ENCODE peak calls at places on chromosome 6, in five cellular contexts. One of them, this sample, is unnamed.

GRCh38 chr6:139593081-139593480 is 218.6 kb upstream of the CITED2 start:
- DNase-seq in GM12878: no peak
- DNase-seq in K562: no peak
- DNase-seq in WTC11: no peak
- DNase-seq in SK-N-SH: no peak
- DNase-seq in this sample: no peak

GRCh38 chr6:104940238-104940880 is 16.5 kb upstream of the LIN28B start:
- DNase-seq in GM12878: no peak
- DNase-seq in K562: no peak
- DNase-seq in WTC11: peak; percentile 86
- DNase-seq in SK-N-SH: peak; percentile 92
- DNase-seq in this sample: no peak

GRCh38 chr6:45432944-45433343 is 55.2 kb upstream of the SUPT3H start:
- DNase-seq in GM12878: no peak
- DNase-seq in K562: no peak
- DNase-seq in WTC11: no peak
- DNase-seq in SK-N-SH: no peak
- DNase-seq in this sample: no peak

GRCh38 chr6:135438907-135439535 is 58.5 kb downstream of the AHI1 start:
- DNase-seq in GM12878: peak; percentile 17
- DNase-seq in K562: peak; percentile 66
- DNase-seq in WTC11: no peak
- DNase-seq in SK-N-SH: peak; percentile 2
- DNase-seq in this sample: peak; percentile 75

GRCh38 chr6:153976921-153977693 is 61.9 kb upstream of the OPRM1 start:
- DNase-seq in GM12878: peak; percentile 4
- DNase-seq in K562: no peak
- DNase-seq in WTC11: no peak
- DNase-seq in SK-N-SH: peak; percentile 84
- DNase-seq in this sample: no peak

GRCh38 chr6:90285611-90286381 is 10.8 kb downstream of the BACH2 start:
- DNase-seq in GM12878: peak; percentile 71
- DNase-seq in K562: peak; percentile 90
- DNase-seq in WTC11: peak; percentile 62
- DNase-seq in SK-N-SH: peak; percentile 36
- DNase-seq in this sample: peak; percentile 87

GRCh38 chr6:170110201-170111140 is 180.4 kb downstream of the DLL1 start:
- DNase-seq in GM12878: no peak
- DNase-seq in K562: no peak
- DNase-seq in WTC11: no peak
- DNase-seq in SK-N-SH: no peak
- DNase-seq in this sample: no peak

GRCh38 chr6:33886673-33887144 is 82.9 kb upstream of the MLN start:
- DNase-seq in GM12878: no peak
- DNase-seq in K562: no peak
- DNase-seq in WTC11: no peak
- DNase-seq in SK-N-SH: no peak
- DNase-seq in this sample: peak; percentile 35

GRCh38 chr6:72216222-72217106 is 330.1 kb downstream of the RIMS1 start:
- DNase-seq in GM12878: no peak
- DNase-seq in K562: no peak
- DNase-seq in WTC11: no peak
- DNase-seq in SK-N-SH: peak; percentile 7
- DNase-seq in this sample: no peak

GRCh38 chr6:155278319-155279049 is 14.7 kb downstream of the CLDN20 start:
- DNase-seq in GM12878: no peak
- DNase-seq in K562: no peak
- DNase-seq in WTC11: no peak
- DNase-seq in SK-N-SH: no peak
- DNase-seq in this sample: no peak

GRCh38 chr6:80163754-80164187 is 57.3 kb downstream of the BCKDHB start:
- DNase-seq in GM12878: peak; percentile 27
- DNase-seq in K562: peak; percentile 12
- DNase-seq in WTC11: no peak
- DNase-seq in SK-N-SH: no peak
- DNase-seq in this sample: peak; percentile 66

GRCh38 chr6:170158296-170159039 is 132.4 kb downstream of the DLL1 start:
- DNase-seq in GM12878: no peak
- DNase-seq in K562: no peak
- DNase-seq in WTC11: no peak
- DNase-seq in SK-N-SH: no peak
- DNase-seq in this sample: no peak

GRCh38 chr6:17493286-17493685 is 99.9 kb downstream of the CAP2 start:
- DNase-seq in GM12878: no peak
- DNase-seq in K562: peak; percentile 62
- DNase-seq in WTC11: no peak
- DNase-seq in SK-N-SH: no peak
- DNase-seq in this sample: peak; percentile 9

GRCh38 chr6:100344761-100345160 is 120.0 kb downstream of the SIM1 start:
- DNase-seq in GM12878: no peak
- DNase-seq in K562: no peak
- DNase-seq in WTC11: no peak
- DNase-seq in SK-N-SH: no peak
- DNase-seq in this sample: no peak

GRCh38 chr6:11126876-11127275 is 15.4 kb upstream of the ERVFRD-1 start:
- DNase-seq in GM12878: no peak
- DNase-seq in K562: no peak
- DNase-seq in WTC11: no peak
- DNase-seq in SK-N-SH: no peak
- DNase-seq in this sample: no peak
- TF ChIP-seq MAX in GM12878: no peak
- TF ChIP-seq MAX in K562: no peak
- TF ChIP-seq MAX in WTC11: no peak
- TF ChIP-seq MAX in SK-N-SH: no peak
- TF ChIP-seq MAX in this sample: no peak

DNA sequence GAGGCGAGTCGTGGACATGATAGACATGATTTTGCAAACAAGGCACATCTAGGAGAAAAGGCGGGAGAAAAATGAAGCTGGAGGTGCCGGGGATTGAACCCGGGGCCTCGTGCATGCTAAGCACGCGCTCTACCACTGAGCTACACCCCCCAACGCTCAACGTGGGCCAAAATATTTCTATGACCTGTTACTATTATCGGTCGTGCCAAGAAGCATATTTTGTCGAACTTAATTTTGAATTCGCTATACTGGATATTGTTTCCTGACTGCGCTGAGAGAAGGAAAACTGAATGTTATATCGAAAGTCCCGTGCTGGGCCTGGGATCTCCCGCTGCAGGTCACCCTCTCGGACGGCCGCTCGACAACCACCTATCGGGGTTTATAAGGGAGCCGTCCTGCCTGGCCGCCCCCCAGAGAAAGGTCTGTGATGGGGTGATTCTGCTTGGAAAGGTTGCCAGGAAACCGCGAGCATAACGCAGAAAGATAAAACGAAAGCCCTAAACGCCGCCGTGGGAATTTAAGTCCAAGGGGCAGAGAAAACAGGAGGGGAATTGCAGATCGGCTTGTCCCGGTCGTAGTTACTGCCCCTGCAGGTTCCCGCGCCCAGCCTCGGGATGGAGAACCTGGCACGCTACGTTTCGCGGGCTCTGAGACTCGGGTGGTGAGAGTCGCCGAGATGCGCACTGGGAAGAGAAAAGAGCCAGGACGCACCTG is 60.0 kb downstream of the TRIM27 start:
- DNase-seq in GM12878: peak; percentile 61
- DNase-seq in K562: peak; percentile 92
- DNase-seq in WTC11: peak; percentile 73
- DNase-seq in SK-N-SH: peak; percentile 69
- DNase-seq in this sample: peak; percentile 86
- TF ChIP-seq MAX in GM12878: peak; percentile 73
- TF ChIP-seq MAX in K562: peak; percentile 99
- TF ChIP-seq MAX in WTC11: peak; percentile 78
- TF ChIP-seq MAX in SK-N-SH: peak; percentile 95
- TF ChIP-seq MAX in this sample: peak; percentile 94

GRCh38 chr6:112214749-112215269 is 39.6 kb downstream of the LAMA4 start:
- DNase-seq in GM12878: no peak
- DNase-seq in K562: no peak
- DNase-seq in WTC11: no peak
- DNase-seq in SK-N-SH: no peak
- DNase-seq in this sample: peak; percentile 11
- TF ChIP-seq MAX in GM12878: no peak
- TF ChIP-seq MAX in K562: no peak
- TF ChIP-seq MAX in WTC11: no peak
- TF ChIP-seq MAX in SK-N-SH: no peak
- TF ChIP-seq MAX in this sample: no peak

GRCh38 chr6:52423971-52424381 is 3.8 kb downstream of the EFHC1 start:
- DNase-seq in GM12878: no peak
- DNase-seq in K562: no peak
- DNase-seq in WTC11: no peak
- DNase-seq in SK-N-SH: no peak
- DNase-seq in this sample: no peak
- TF ChIP-seq MAX in GM12878: no peak
- TF ChIP-seq MAX in K562: no peak
- TF ChIP-seq MAX in WTC11: no peak
- TF ChIP-seq MAX in SK-N-SH: peak; percentile 44
- TF ChIP-seq MAX in this sample: no peak

GRCh38 chr6:2718334-2719052 is 32.2 kb downstream of the MYLK4 start:
- DNase-seq in GM12878: no peak
- DNase-seq in K562: no peak
- DNase-seq in WTC11: no peak
- DNase-seq in SK-N-SH: no peak
- DNase-seq in this sample: no peak

GRCh38 chr6:2713473-2714358 is 37.0 kb downstream of the MYLK4 start:
- DNase-seq in GM12878: no peak
- DNase-seq in K562: no peak
- DNase-seq in WTC11: no peak
- DNase-seq in SK-N-SH: no peak
- DNase-seq in this sample: peak; percentile 37

GRCh38 chr6:2716926-2717700 is 33.6 kb downstream of the MYLK4 start:
- DNase-seq in GM12878: no peak
- DNase-seq in K562: no peak
- DNase-seq in WTC11: no peak
- DNase-seq in SK-N-SH: no peak
- DNase-seq in this sample: no peak

GRCh38 chr6:2714359-2714895 is 36.3 kb downstream of the MYLK4 start:
- DNase-seq in GM12878: no peak
- DNase-seq in K562: no peak
- DNase-seq in WTC11: no peak
- DNase-seq in SK-N-SH: no peak
- DNase-seq in this sample: no peak

GRCh38 chr6:2715737-2716136 is 35.0 kb downstream of the MYLK4 start:
- DNase-seq in GM12878: no peak
- DNase-seq in K562: no peak
- DNase-seq in WTC11: no peak
- DNase-seq in SK-N-SH: no peak
- DNase-seq in this sample: no peak
- TF ChIP-seq MAX in GM12878: no peak
- TF ChIP-seq MAX in K562: no peak
- TF ChIP-seq MAX in WTC11: no peak
- TF ChIP-seq MAX in SK-N-SH: no peak
- TF ChIP-seq MAX in this sample: no peak

DNA sequence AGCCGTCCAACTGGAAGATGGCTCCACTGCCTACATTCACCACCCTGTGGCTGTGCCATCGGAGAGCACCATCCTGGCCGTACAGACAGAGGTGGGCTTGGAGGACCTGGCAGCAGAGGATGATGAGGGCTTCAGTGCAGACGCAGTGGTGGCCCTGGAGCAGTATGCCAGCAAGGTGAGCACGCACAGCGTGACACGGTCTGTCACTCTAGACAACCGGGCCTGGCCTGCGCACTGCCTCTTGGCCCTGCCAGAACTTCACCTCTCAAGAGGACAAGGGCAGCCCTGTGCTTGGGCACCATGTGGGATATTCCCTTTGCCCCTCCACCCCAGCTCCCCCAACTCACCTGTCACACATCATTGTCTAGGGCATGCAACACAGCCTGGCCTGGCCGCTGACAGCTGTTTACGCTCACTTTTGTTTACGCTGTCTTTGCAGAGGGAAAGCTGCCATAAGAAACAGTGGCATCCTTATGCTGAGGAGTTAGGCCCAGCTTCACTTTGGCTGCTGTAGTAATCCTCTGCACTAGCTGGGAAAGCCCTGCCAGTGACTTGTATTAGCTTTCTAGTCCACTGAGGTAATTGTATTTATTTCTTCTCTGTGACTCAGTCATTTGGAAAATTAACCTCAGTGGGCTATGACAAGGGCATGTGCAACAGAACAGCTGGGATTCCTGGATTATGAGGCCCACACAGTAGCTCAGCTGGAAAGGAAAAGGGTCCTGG is 9.8 kb upstream of the DEF6 start:
- DNase-seq in GM12878: no peak
- DNase-seq in K562: no peak
- DNase-seq in WTC11: no peak
- DNase-seq in SK-N-SH: no peak
- DNase-seq in this sample: no peak
- TF ChIP-seq MAX in GM12878: no peak
- TF ChIP-seq MAX in K562: no peak
- TF ChIP-seq MAX in WTC11: no peak
- TF ChIP-seq MAX in SK-N-SH: no peak
- TF ChIP-seq MAX in this sample: no peak

This sample was measured in NB4.